ENCODE peak calls at places on chromosomes 7 and 10, in four cellular contexts. H is aorta, X is AG04450, D is NCI-H345. M is an unnamed sample.

GRCh38 chr7:98810166-98810802 is 59.5 kb downstream of the TMEM130 start:
- DNase-seq in H (peak; percentile 79), X (no peak), D (peak; percentile 76), M (no peak)

GRCh38 chr7:131012477-131013031 is 278.5 kb upstream of the KLF14 start:
- DNase-seq in H (no peak), X (no peak), D (no peak), M (no peak)

GRCh38 chr7:26549281-26549943 is 257.8 kb downstream of the SNX10 start:
- DNase-seq in H (no peak), X (no peak), D (no peak), M (no peak)

GRCh38 chr10:112349521-112350085 is 24.3 kb upstream of the ACSL5 start:
- DNase-seq in H (no peak), X (no peak), D (no peak), M (no peak)

GRCh38 chr10:106557951-106558733 is 606.4 kb downstream of the SORCS1 start:
- DNase-seq in H (no peak), X (no peak), D (no peak), M (no peak)

GRCh38 chr10:36195364-36195763 is 553.3 kb upstream of the FZD8 start:
- DNase-seq in H (no peak), X (no peak), D (no peak), M (no peak)

GRCh38 chr7:107715531-107715930 is 28.4 kb upstream of the CBLL1 start:
- DNase-seq in H (no peak), X (no peak), D (no peak), M (no peak)

GRCh38 chr7:25280181-25280580 is 51.9 kb upstream of the NPVF start:
- DNase-seq in H (no peak), X (no peak), D (no peak), M (no peak)

M was measured in sigmoid colon.